ENCODE peak calls at places on chromosomes 4 and X, in ten cellular contexts. One of them, this sample, is unnamed.

GRCh38 chr4:127575888-127576287 is 56.9 kb upstream of the INTU start:
- DNase-seq in lower lobe of right lung: no peak
- DNase-seq in endothelial cell of umbilical vein: no peak
- DNase-seq in colonic mucosa: no peak
- DNase-seq in sigmoid colon: no peak
- DNase-seq in cardiac muscle cell: no peak
- DNase-seq in A549: no peak
- DNase-seq in IMR-90: no peak
- DNase-seq in neural progenitor cell: no peak
- DNase-seq in tibial nerve: no peak
- DNase-seq in this sample: no peak

GRCh38 chr4:123361195-123361861 is 35.3 kb upstream of the SPRY1 start:
- DNase-seq in lower lobe of right lung: no peak
- DNase-seq in endothelial cell of umbilical vein: peak; percentile 93
- DNase-seq in colonic mucosa: no peak
- DNase-seq in sigmoid colon: no peak
- DNase-seq in cardiac muscle cell: peak; percentile 90
- DNase-seq in A549: peak; percentile 13
- DNase-seq in IMR-90: peak; percentile 94
- DNase-seq in neural progenitor cell: no peak
- DNase-seq in tibial nerve: no peak
- DNase-seq in this sample: peak; percentile 45

GRCh38 chr4:26039950-26040349 is 125.9 kb downstream of the SMIM20 start:
- DNase-seq in lower lobe of right lung: no peak
- DNase-seq in endothelial cell of umbilical vein: no peak
- DNase-seq in colonic mucosa: peak; percentile 36
- DNase-seq in sigmoid colon: peak; percentile 61
- DNase-seq in cardiac muscle cell: no peak
- DNase-seq in A549: no peak
- DNase-seq in IMR-90: peak; percentile 31
- DNase-seq in neural progenitor cell: no peak
- DNase-seq in tibial nerve: no peak
- DNase-seq in this sample: no peak

GRCh38 chr4:142282870-142283431 is 563.1 kb downstream of the INPP4B start:
- DNase-seq in lower lobe of right lung: no peak
- DNase-seq in endothelial cell of umbilical vein: peak; percentile 30
- DNase-seq in colonic mucosa: peak; percentile 31
- DNase-seq in sigmoid colon: no peak
- DNase-seq in cardiac muscle cell: peak; percentile 44
- DNase-seq in A549: no peak
- DNase-seq in IMR-90: no peak
- DNase-seq in neural progenitor cell: peak; percentile 24
- DNase-seq in tibial nerve: peak; percentile 60
- DNase-seq in this sample: peak; percentile 51

GRCh38 chr4:27666943-27667342 is 806.3 kb downstream of the STIM2 start:
- DNase-seq in lower lobe of right lung: no peak
- DNase-seq in endothelial cell of umbilical vein: no peak
- DNase-seq in colonic mucosa: no peak
- DNase-seq in sigmoid colon: no peak
- DNase-seq in cardiac muscle cell: no peak
- DNase-seq in A549: peak; percentile 26
- DNase-seq in IMR-90: no peak
- DNase-seq in neural progenitor cell: peak; percentile 46
- DNase-seq in tibial nerve: no peak
- DNase-seq in this sample: peak; percentile 63

GRCh38 chrX:38052096-38052495 is 45.7 kb downstream of the SYTL5 start:
- DNase-seq in lower lobe of right lung: no peak
- DNase-seq in endothelial cell of umbilical vein: peak; percentile 35
- DNase-seq in colonic mucosa: no peak
- DNase-seq in sigmoid colon: no peak
- DNase-seq in cardiac muscle cell: peak; percentile 74
- DNase-seq in A549: peak; percentile 7
- DNase-seq in IMR-90: peak; percentile 92
- DNase-seq in neural progenitor cell: no peak
- DNase-seq in tibial nerve: no peak
- DNase-seq in this sample: peak; percentile 67

GRCh38 chrX:50812995-50813842 is 775 bp downstream of the SHROOM4 start:
- DNase-seq in lower lobe of right lung: peak; percentile 53
- DNase-seq in endothelial cell of umbilical vein: peak; percentile 57
- DNase-seq in colonic mucosa: peak; percentile 27
- DNase-seq in sigmoid colon: peak; percentile 69
- DNase-seq in cardiac muscle cell: peak; percentile 66
- DNase-seq in A549: peak; percentile 13
- DNase-seq in IMR-90: peak; percentile 46
- DNase-seq in neural progenitor cell: peak; percentile 55
- DNase-seq in tibial nerve: no peak
- DNase-seq in this sample: peak; percentile 48

GRCh38 chrX:74009041-74009440 is 294.9 kb upstream of the ZCCHC13 start:
- DNase-seq in lower lobe of right lung: no peak
- DNase-seq in endothelial cell of umbilical vein: no peak
- DNase-seq in colonic mucosa: no peak
- DNase-seq in sigmoid colon: no peak
- DNase-seq in cardiac muscle cell: peak; percentile 22
- DNase-seq in A549: no peak
- DNase-seq in IMR-90: peak; percentile 49
- DNase-seq in neural progenitor cell: no peak
- DNase-seq in tibial nerve: no peak
- DNase-seq in this sample: no peak

GRCh38 chrX:145292208-145292607 is 44.9 kb downstream of the SPANXN1 start:
- DNase-seq in lower lobe of right lung: no peak
- DNase-seq in endothelial cell of umbilical vein: no peak
- DNase-seq in colonic mucosa: no peak
- DNase-seq in sigmoid colon: no peak
- DNase-seq in cardiac muscle cell: no peak
- DNase-seq in A549: no peak
- DNase-seq in IMR-90: no peak
- DNase-seq in neural progenitor cell: no peak
- DNase-seq in tibial nerve: no peak
- DNase-seq in this sample: no peak

GRCh38 chrX:50691820-50692219 is 122.2 kb downstream of the SHROOM4 start:
- DNase-seq in lower lobe of right lung: no peak
- DNase-seq in endothelial cell of umbilical vein: peak; percentile 43
- DNase-seq in colonic mucosa: peak; percentile 21
- DNase-seq in sigmoid colon: no peak
- DNase-seq in cardiac muscle cell: peak; percentile 60
- DNase-seq in A549: peak; percentile 44
- DNase-seq in IMR-90: peak; percentile 48
- DNase-seq in neural progenitor cell: peak; percentile 67
- DNase-seq in tibial nerve: peak; percentile 15
- DNase-seq in this sample: peak; percentile 85

GRCh38 chrX:12843668-12844279 is 23.1 kb upstream of the TLR7 start:
- DNase-seq in lower lobe of right lung: no peak
- DNase-seq in endothelial cell of umbilical vein: no peak
- DNase-seq in colonic mucosa: no peak
- DNase-seq in sigmoid colon: no peak
- DNase-seq in cardiac muscle cell: no peak
- DNase-seq in A549: no peak
- DNase-seq in IMR-90: no peak
- DNase-seq in neural progenitor cell: no peak
- DNase-seq in tibial nerve: no peak
- DNase-seq in this sample: no peak

GRCh38 chr4:61877893-61878292 is 677.8 kb downstream of the ADGRL3 start:
- DNase-seq in lower lobe of right lung: no peak
- DNase-seq in endothelial cell of umbilical vein: no peak
- DNase-seq in colonic mucosa: no peak
- DNase-seq in sigmoid colon: no peak
- DNase-seq in cardiac muscle cell: peak; percentile 0
- DNase-seq in A549: no peak
- DNase-seq in IMR-90: no peak
- DNase-seq in neural progenitor cell: no peak
- DNase-seq in tibial nerve: no peak
- DNase-seq in this sample: no peak

GRCh38 chr4:140076307-140076706 is 77.7 kb downstream of the MAML3 start:
- DNase-seq in lower lobe of right lung: no peak
- DNase-seq in endothelial cell of umbilical vein: no peak
- DNase-seq in colonic mucosa: no peak
- DNase-seq in sigmoid colon: no peak
- DNase-seq in cardiac muscle cell: no peak
- DNase-seq in A549: no peak
- DNase-seq in IMR-90: no peak
- DNase-seq in neural progenitor cell: no peak
- DNase-seq in tibial nerve: no peak
- DNase-seq in this sample: no peak

GRCh38 chr4:36341936-36342335 is 60.5 kb downstream of the DTHD1 start:
- DNase-seq in lower lobe of right lung: no peak
- DNase-seq in endothelial cell of umbilical vein: no peak
- DNase-seq in colonic mucosa: no peak
- DNase-seq in sigmoid colon: no peak
- DNase-seq in cardiac muscle cell: no peak
- DNase-seq in A549: no peak
- DNase-seq in IMR-90: no peak
- DNase-seq in neural progenitor cell: no peak
- DNase-seq in tibial nerve: no peak
- DNase-seq in this sample: no peak

GRCh38 chrX:154351183-154352011 is 23.0 kb downstream of the FLNA start:
- DNase-seq in lower lobe of right lung: peak; percentile 54
- DNase-seq in endothelial cell of umbilical vein: no peak
- DNase-seq in colonic mucosa: no peak
- DNase-seq in sigmoid colon: no peak
- DNase-seq in cardiac muscle cell: peak; percentile 0
- DNase-seq in A549: peak; percentile 18
- DNase-seq in IMR-90: no peak
- DNase-seq in neural progenitor cell: no peak
- DNase-seq in tibial nerve: no peak
- DNase-seq in this sample: no peak

GRCh38 chr4:169604131-169604900 is 8.1 kb downstream of the NEK1 start:
- DNase-seq in lower lobe of right lung: no peak
- DNase-seq in endothelial cell of umbilical vein: peak; percentile 31
- DNase-seq in colonic mucosa: no peak
- DNase-seq in sigmoid colon: no peak
- DNase-seq in cardiac muscle cell: peak; percentile 69
- DNase-seq in A549: peak; percentile 23
- DNase-seq in IMR-90: peak; percentile 83
- DNase-seq in neural progenitor cell: no peak
- DNase-seq in tibial nerve: no peak
- DNase-seq in this sample: no peak

GRCh38 chr4:76199664-76200211 is 13.9 kb downstream of the SCARB2 start:
- DNase-seq in lower lobe of right lung: no peak
- DNase-seq in endothelial cell of umbilical vein: peak; percentile 59
- DNase-seq in colonic mucosa: peak; percentile 74
- DNase-seq in sigmoid colon: no peak
- DNase-seq in cardiac muscle cell: peak; percentile 62
- DNase-seq in A549: no peak
- DNase-seq in IMR-90: peak; percentile 31
- DNase-seq in neural progenitor cell: no peak
- DNase-seq in tibial nerve: no peak
- DNase-seq in this sample: no peak
- H3K27ac ChIP-seq in lower lobe of right lung: peak overlapping the region; percentile 71
- H3K27ac ChIP-seq in endothelial cell of umbilical vein: peak overlapping the region; percentile 48
- H3K27ac ChIP-seq in colonic mucosa: peak overlapping the region; percentile 80
- H3K27ac ChIP-seq in sigmoid colon: peak overlapping the region; percentile 86
- H3K27ac ChIP-seq in cardiac muscle cell: peak overlapping the region; percentile 11
- H3K27ac ChIP-seq in A549: no peak overlapping the region
- H3K27ac ChIP-seq in IMR-90: peak overlapping the region; percentile 12
- H3K27ac ChIP-seq in neural progenitor cell: no peak overlapping the region
- H3K27ac ChIP-seq in tibial nerve: peak overlapping the region; percentile 89
- H3K27ac ChIP-seq in this sample: no peak overlapping the region

GRCh38 chrX:138127314-138127713 is 561.4 kb downstream of the ZIC3 start:
- DNase-seq in lower lobe of right lung: no peak
- DNase-seq in endothelial cell of umbilical vein: no peak
- DNase-seq in colonic mucosa: no peak
- DNase-seq in sigmoid colon: no peak
- DNase-seq in cardiac muscle cell: no peak
- DNase-seq in A549: no peak
- DNase-seq in IMR-90: no peak
- DNase-seq in neural progenitor cell: no peak
- DNase-seq in tibial nerve: no peak
- DNase-seq in this sample: peak; percentile 14

DNA sequence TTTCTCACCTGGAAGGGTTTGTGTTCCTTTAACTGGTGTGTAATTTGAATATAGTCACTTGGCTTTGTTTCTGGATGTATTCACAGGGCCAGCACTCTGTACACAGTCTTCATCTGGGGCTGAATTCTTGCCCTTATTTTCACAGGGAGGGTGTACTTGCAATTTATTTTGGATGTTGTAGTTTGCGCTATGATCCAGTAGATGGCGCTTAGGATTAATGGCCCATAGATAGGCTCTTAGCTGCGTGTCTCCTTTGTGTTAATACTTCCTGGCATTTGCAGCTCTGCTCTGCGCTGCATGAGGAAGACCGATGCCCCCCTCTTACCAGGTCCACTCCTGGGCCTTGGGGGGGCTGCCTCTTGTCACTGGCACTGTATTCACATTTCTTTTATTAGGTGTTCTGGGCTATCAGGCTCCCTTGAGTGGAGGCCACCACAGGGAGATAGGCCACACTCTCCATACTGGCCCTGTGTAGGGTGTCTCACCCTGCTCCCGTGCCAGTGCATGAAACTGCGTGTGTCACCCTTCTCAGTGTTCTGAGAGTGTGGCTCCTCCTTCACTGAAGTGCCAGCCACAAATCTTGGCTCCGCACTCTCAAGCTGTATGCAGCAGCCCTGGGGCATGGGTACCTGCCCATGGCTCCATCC is 562.2 kb downstream of the ZIC3 start:
- DNase-seq in lower lobe of right lung: no peak
- DNase-seq in endothelial cell of umbilical vein: peak; percentile 1
- DNase-seq in colonic mucosa: peak; percentile 19
- DNase-seq in sigmoid colon: no peak
- DNase-seq in cardiac muscle cell: peak; percentile 29
- DNase-seq in A549: peak; percentile 39
- DNase-seq in IMR-90: peak; percentile 11
- DNase-seq in neural progenitor cell: peak; percentile 56
- DNase-seq in tibial nerve: peak; percentile 7
- DNase-seq in this sample: peak; percentile 73
- TF ChIP-seq CTCF in lower lobe of right lung: peak; percentile 50
- TF ChIP-seq CTCF in endothelial cell of umbilical vein: peak; percentile 18
- TF ChIP-seq CTCF in colonic mucosa: peak; percentile 38
- TF ChIP-seq CTCF in sigmoid colon: no peak
- TF ChIP-seq CTCF in cardiac muscle cell: peak; percentile 53
- TF ChIP-seq CTCF in A549: peak; percentile 42
- TF ChIP-seq CTCF in IMR-90: peak; percentile 55
- TF ChIP-seq CTCF in neural progenitor cell: peak; percentile 67
- TF ChIP-seq CTCF in tibial nerve: peak; percentile 56
- TF ChIP-seq CTCF in this sample: peak; percentile 77

DNA sequence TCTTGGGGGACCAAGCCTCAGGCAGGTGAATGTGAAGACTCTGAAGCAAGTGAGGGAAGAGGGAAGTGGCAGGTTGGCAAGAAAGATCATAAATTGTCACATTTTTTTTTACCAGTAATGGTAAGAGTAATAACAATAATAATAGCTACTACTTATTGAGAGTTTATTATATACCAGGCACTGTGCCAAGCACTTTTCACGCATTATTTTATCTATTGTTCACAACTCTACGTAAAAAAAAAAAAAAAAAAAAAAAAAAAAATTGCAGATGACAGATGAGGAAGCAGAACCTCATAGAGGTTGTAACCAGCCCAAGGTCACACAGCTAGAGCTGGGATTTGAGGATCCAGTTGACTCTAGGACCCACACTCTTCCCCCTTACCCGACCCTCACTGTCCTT is 40.9 kb downstream of the TSC22D3 start:
- DNase-seq in lower lobe of right lung: no peak
- DNase-seq in endothelial cell of umbilical vein: peak; percentile 51
- DNase-seq in colonic mucosa: no peak
- DNase-seq in sigmoid colon: no peak
- DNase-seq in cardiac muscle cell: no peak
- DNase-seq in A549: no peak
- DNase-seq in IMR-90: no peak
- DNase-seq in neural progenitor cell: no peak
- DNase-seq in tibial nerve: no peak
- DNase-seq in this sample: no peak
- H3K4me1 ChIP-seq in lower lobe of right lung: peaks cover 18% of the 10 kb centered on the region
- H3K4me1 ChIP-seq in endothelial cell of umbilical vein: peaks cover 21% of the 10 kb centered on the region
- H3K4me1 ChIP-seq in colonic mucosa: no peaks in the 10 kb centered on the region
- H3K4me1 ChIP-seq in sigmoid colon: peaks cover 47% of the 10 kb centered on the region
- H3K4me1 ChIP-seq in cardiac muscle cell: peaks cover 46% of the 10 kb centered on the region
- H3K4me1 ChIP-seq in A549: peaks cover 31% of the 10 kb centered on the region
- H3K4me1 ChIP-seq in IMR-90: peaks cover 5% of the 10 kb centered on the region
- H3K4me1 ChIP-seq in neural progenitor cell: peaks cover 29% of the 10 kb centered on the region
- H3K4me1 ChIP-seq in tibial nerve: peaks cover 10% of the 10 kb centered on the region
- H3K4me1 ChIP-seq in this sample: peaks cover 12% of the 10 kb centered on the region

GRCh38 chr4:1940566-1940965 is 68.2 kb downstream of the NELFA start:
- DNase-seq in lower lobe of right lung: no peak
- DNase-seq in endothelial cell of umbilical vein: no peak
- DNase-seq in colonic mucosa: no peak
- DNase-seq in sigmoid colon: no peak
- DNase-seq in cardiac muscle cell: no peak
- DNase-seq in A549: no peak
- DNase-seq in IMR-90: no peak
- DNase-seq in neural progenitor cell: no peak
- DNase-seq in tibial nerve: no peak
- DNase-seq in this sample: no peak
- H3K27ac ChIP-seq in lower lobe of right lung: no peak overlapping the region
- H3K27ac ChIP-seq in endothelial cell of umbilical vein: peak overlapping the region; percentile 19
- H3K27ac ChIP-seq in colonic mucosa: no peak overlapping the region
- H3K27ac ChIP-seq in sigmoid colon: no peak overlapping the region
- H3K27ac ChIP-seq in cardiac muscle cell: no peak overlapping the region
- H3K27ac ChIP-seq in A549: no peak overlapping the region
- H3K27ac ChIP-seq in IMR-90: peak overlapping the region; percentile 77
- H3K27ac ChIP-seq in neural progenitor cell: no peak overlapping the region
- H3K27ac ChIP-seq in tibial nerve: no peak overlapping the region
- H3K27ac ChIP-seq in this sample: no peak overlapping the region

This sample was measured in A673.